ENCODE peak calls at places on chromosomes 7 and 10, in four cellular contexts. H is IMR-90, L is tibial nerve, N is heart left ventricle. R is an unnamed sample. For H3K4me1, the result is how much of the 10 kb centered on the place peaks cover.

GRCh38 chr7:28984631-28985030 is 26.5 kb upstream of the TRIL start:
- DNase-seq in H (peak), L (peak), N (peak), R (peak)

GRCh38 chr10:66366163-66366562 is 559.7 kb upstream of the LRRTM3 start:
- DNase-seq in H (no peak), L (no peak), N (no peak), R (no peak)

GRCh38 chr10:128074589-128074988 is 51.6 kb downstream of the MKI67 start:
- DNase-seq in H (no peak), L (no peak), N (no peak), R (no peak)

GRCh38 chr10:44769449-44769848 is 141.7 kb upstream of the TMEM72 start:
- DNase-seq in H (no peak), L (no peak), N (no peak), R (no peak)

GRCh38 chr10:14584643-14585042 is 190.1 kb downstream of the FAM107B start:
- DNase-seq in H (no peak), L (no peak), N (no peak), R (no peak)

GRCh38 chr7:87156709-87157108 is 4.5 kb downstream of the DMTF1 start:
- DNase-seq in H (peak), L (no peak), N (no peak), R (no peak)

GRCh38 chr7:155412416-155413253 is 45.3 kb upstream of the EN2 start:
- DNase-seq in H (peak), L (no peak), N (no peak), R (no peak)

GRCh38 chr7:82633592-82633991 is 190.0 kb upstream of the CACNA2D1 start:
- DNase-seq in H (no peak), L (no peak), N (no peak), R (no peak)

GRCh38 chr10:58082248-58082647 is 185.4 kb downstream of the IPMK start:
- DNase-seq in H (no peak), L (no peak), N (no peak), R (no peak)

GRCh38 chr7:105581066-105581811 is at the start of gene EFCAB10:
- DNase-seq in H (peak), L (no peak), N (peak), R (no peak)

DNA sequence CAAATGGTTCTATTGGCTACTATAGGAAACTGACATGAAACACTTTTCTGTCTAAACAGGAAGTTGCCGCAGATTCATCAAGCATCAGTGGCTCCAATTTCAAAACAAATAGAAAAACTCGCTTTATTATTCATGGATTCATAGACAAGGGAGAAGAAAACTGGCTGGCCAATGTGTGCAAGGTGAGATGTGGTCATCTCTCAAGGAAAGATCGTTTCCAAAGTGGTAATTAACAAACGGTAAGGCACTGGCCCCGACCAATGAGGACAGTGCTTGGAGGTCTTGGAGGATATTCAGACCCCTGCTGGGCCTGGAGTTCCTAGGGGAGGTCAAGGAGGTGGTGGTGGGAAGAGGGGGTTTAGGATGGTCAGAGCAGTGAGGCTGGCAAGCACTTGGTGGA is 2.6 kb downstream of the PNLIP start:
- DNase-seq in H (no peak), L (no peak), N (no peak), R (no peak)
- TF ChIP-seq POLR2A in H (no peak), L (no peak), N (no peak), R (no peak)

DNA sequence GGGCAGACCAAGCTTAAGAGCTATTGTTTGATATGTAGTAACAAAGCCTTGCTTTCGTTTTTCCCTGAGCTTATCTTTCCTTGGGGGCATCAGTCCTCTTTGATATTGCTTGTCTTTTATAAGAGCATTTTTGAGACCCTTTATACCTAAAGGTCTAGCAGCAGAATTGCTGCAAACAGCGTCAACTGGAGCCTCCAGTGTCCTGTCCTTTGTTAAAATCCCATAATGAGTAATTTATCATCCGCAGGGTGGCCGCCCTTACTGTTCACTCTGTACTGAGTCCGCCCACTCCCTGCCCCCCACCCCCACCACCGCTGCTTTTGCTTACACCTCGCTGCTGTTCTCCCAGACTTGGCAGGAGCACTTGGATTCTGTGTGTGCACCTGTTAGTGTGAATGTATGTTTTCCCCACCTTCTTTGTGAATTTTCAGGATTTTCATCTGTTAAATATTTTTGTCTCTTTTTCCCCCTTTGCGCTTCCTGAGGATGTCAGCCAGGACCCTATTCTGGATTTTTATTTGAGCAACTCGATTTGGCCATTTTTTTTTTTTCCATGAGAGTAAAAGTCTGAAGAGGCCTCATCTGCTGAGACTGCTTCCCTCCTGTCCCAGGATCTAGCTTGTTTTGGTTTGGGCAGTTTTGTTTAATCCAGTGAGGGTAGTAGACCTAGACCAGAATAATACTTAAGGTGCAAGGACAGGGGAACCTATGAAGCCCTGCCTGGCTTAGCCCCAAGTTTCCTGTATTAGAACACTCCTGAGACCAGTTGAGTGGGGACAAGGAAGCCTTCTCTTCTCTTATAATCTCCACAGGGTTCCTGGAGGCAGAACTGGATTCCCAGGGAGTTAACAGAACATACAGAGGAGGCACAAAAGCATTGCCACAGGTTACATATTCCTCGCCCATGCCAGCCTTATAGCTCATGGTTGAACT is 8.1 kb downstream of the AGFG2 start:
- DNase-seq in H (no peak), L (no peak), N (no peak), R (no peak)
- H3K4me1 ChIP-seq in H (under half), L (under half), N (under half), R (under half)

DNA sequence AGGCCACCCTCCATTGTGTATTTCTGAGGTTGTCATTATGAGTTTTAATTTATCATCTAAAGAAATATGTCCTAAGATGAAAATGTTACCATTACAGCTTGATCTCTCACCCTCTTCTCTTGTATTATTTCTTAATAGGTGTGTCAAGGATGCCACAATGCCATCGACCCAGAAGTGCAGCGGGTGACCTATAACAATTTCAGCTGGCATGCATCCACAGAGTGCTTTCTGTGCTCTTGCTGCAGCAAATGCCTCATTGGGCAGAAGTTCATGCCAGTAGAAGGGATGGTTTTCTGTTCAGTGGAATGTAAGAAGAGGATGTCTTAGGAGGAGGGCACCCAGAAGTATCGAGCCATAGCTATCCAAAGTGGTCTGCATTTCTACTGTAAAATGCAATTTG is 46.8 kb downstream of the TES start:
- DNase-seq in H (no peak), L (no peak), N (no peak), R (no peak)
- TF ChIP-seq CTCF in H (no peak), L (no peak), N (no peak), R (no peak)

GRCh38 chr10:31383810-31384588 is 65.0 kb downstream of the ZEB1 start:
- DNase-seq in H (no peak), L (no peak), N (no peak), R (no peak)
- TF ChIP-seq POLR2A in H (no peak), L (no peak), N (no peak), R (no peak)

R was measured in uterus.